ENCODE peak calls at places on chromosomes 6 and 20, in five cellular contexts. F is neuronal stem cell, A is mesendoderm, B is mesenchymal stem cell, E is H1. J is an unnamed sample.

GRCh38 chr20:63774348-63774735 is 34.8 kb downstream of the SLC2A4RG start:
- DNase-seq in A (no peak), F (no peak), E (no peak), B (no peak), J (no peak)

GRCh38 chr20:47817573-47817972 is 32.3 kb upstream of the SULF2 start:
- DNase-seq in E (no peak), B (no peak), A (no peak), F (no peak), J (no peak)

GRCh38 chr6:108442770-108443520 is 117.8 kb upstream of the FOXO3 start:
- DNase-seq in A (peak), F (no peak), E (no peak), B (peak), J (no peak)

GRCh38 chr20:53628076-53628475 is 34.4 kb upstream of the ZNF217 start:
- DNase-seq in B (no peak), F (no peak), E (no peak), A (no peak), J (no peak)

GRCh38 chr6:30013296-30013922 is 47.7 kb upstream of the POLR1H start:
- DNase-seq in F (no peak), A (peak), E (peak), B (peak), J (no peak)

GRCh38 chr6:119978274-119978889 is 628.8 kb upstream of the MAN1A1 start:
- DNase-seq in E (no peak), B (peak), A (peak), F (no peak), J (peak)

GRCh38 chr6:135657207-135657606 is 159.7 kb upstream of the AHI1 start:
- DNase-seq in F (no peak), B (no peak), E (no peak), A (no peak), J (no peak)

GRCh38 chr20:51402201-51402600 is 140.3 kb downstream of the NFATC2 start:
- DNase-seq in F (no peak), B (peak), A (no peak), E (no peak), J (peak)

DNA sequence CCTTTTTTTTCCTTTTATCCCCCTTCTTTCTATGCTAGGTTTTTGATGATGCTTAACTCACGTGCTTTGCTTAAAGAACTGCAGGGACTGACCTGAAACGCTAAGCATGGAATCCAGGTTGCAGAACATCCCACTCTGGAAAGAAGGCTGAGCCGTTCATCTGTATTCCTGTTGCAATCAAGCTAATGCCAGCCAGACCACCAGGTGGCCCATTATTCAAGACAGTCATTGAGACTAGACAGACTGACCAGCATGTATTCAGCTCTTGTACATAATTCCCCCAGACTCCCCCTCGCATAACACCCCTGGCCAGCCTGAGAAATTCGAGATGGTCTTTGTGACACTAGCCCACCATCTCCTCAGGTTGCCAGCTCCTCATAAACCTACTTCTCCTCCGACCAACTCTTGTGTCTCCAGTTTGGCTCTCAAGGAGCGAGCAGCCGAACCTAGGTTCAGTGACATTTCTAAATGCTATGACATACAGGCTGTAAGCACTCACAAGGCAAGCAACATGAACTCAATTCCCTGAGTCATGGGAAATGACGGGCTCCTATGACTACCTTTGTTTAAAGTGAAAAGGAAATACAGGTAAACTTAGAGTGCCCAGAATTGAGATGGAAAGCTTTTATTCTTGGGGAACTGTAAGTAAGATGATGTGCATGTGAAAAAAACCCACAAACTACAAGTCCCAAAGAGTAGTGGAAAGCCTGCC is 309.3 kb upstream of the CDYL start:
- DNase-seq in F (no peak), B (no peak), A (no peak), E (no peak), J (no peak)
- H3K4me3 ChIP-seq in F (no peak), B (no peak), A (no peak), E (no peak), J (no peak)

GRCh38 chr6:128847481-128848168 is 35.3 kb upstream of the LAMA2 start:
- DNase-seq in B (no peak), F (no peak), A (no peak), E (no peak), J (no peak)

GRCh38 chr6:128844598-128844997 is 38.3 kb upstream of the LAMA2 start:
- DNase-seq in B (no peak), A (no peak), F (no peak), E (no peak), J (no peak)

GRCh38 chr6:128848169-128848935 is 34.6 kb upstream of the LAMA2 start:
- DNase-seq in A (peak), B (peak), E (no peak), F (peak), J (no peak)
- H2BK15ac ChIP-seq in A (no peak), B (no peak), E (no peak), F (no peak), J (no peak)

DNA sequence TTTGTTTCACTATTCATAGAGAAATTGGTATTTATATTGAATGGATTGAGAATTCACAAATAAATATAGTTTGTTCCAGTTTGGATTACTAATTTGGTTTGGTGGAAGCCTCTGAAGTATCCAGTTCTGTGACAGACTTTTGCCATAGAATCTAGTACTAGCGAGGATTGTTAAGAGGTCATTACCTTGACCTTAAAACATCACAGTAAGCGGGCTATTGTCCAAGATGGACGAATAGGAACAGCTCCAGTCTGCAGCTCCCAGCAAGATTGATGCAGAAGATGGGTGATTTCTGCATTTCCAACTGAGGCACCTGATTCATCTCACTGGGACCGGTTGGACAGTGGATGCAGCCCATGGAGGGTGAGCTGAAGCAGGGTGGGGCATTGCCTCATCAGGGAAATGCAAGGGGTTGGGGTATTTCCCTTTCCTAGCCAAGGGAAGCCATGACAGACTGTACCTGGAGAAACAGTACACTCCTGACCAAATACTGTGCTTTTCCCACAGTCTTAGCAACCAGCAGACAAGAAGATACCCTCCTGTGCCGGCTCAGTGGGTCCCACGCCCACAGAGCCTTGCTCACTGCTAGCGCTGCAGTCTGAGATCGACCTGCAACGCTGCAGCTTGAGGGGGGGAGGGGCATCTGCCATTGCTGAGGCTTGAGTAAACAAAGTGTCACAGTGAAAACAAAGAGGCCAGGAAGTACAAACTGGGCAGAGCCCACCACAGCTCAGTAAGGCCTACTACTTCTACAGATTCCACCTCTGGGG is 66.4 kb upstream of the NEDD9 start:
- DNase-seq in F (no peak), B (no peak), A (peak), E (peak), J (no peak)
- H3K4me3 ChIP-seq in F (no peak), B (no peak), A (no peak), E (no peak), J (no peak)

DNA sequence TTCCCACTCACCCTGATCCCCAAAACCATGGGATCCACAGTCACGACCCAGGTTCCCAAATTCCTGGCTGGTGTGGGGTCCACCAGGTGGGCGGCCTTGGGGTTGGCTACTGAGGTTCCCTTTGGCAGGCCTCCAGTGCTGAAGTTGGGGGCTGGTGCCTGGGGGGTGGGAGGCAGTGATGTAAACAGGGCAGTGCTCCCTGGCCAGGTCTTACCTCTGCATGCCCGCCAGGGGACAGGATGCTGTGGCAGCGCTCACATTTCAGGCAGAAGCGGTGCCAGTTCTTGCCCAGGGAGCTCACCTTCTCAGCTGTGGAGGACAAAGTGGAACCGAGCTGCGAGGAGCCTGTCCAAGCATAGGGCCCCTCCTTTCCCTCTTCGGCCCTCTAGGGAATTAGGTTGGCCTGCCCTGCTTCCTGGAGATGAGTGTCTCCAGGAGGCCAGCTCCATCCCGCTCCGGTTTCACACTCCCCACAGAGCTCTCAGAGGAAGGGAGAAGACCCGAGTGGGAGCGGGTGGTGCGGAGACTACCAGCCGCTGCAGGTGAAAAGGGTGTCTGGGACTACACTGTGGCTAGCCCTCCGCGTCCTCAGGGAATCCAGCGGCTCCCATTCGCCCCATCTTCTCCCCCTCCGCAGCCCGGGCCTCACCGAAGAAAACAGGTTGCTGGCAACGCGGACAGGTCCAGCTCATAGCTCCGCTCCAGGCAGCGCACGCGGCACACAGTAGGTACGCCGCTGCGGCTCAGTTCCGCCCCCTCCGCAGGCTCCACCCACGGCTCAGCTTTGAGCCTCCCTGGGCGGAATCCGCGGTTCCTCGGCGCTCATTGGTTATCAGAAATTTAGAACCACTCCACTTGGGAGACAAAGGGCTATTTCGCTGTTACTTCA is at the start of gene CRIP3:
- DNase-seq in A (peak), B (peak), F (peak), E (peak), J (no peak)
- H2BK15ac ChIP-seq in A (no peak), B (no peak), F (peak), E (peak), J (no peak)

DNA sequence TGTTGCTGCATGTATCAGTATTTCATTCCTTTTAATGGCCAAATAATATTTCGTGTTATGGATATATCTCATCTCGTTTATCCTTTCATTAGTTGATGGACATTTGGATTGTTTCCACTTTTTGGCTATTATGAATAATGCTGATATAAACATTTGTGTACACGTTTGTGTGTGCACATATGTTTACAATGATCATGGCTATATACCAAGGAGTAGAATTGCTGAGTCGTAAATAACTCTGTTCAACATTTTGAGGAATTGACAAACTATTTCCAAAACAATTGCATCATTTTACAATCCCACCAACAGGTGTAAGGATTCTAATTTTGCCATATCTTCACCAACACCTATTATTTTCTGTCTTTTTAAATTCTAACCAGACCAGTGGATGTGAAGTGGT is 26.4 kb upstream of the PNRC1 start:
- DNase-seq in E (no peak), F (no peak), A (no peak), B (no peak), J (no peak)
- H3K4me3 ChIP-seq in E (no peak), F (no peak), A (no peak), B (no peak), J (no peak)

J was measured in IMR-90.